ENCODE peak calls at places on chromosome 13, in six cellular contexts. One of them, this sample, is unnamed.

GRCh38 chr13:48431431-48431830 is 18.5 kb upstream of the LPAR6 start:
- DNase-seq in NCI-H2029 treated with DMSO at 0.1 percent for 48 hours: no peak
- DNase-seq in smooth muscle cell of the brain vasculature: no peak
- DNase-seq in iPS-NIHi11: no peak
- DNase-seq in sciatic nerve: no peak
- DNase-seq in breast epithelium: no peak
- DNase-seq in this sample: no peak

GRCh38 chr13:107865643-107866006 is 349.7 kb downstream of the LIG4 start:
- DNase-seq in NCI-H2029 treated with DMSO at 0.1 percent for 48 hours: no peak
- DNase-seq in breast epithelium: no peak
- DNase-seq in iPS-NIHi11: no peak
- DNase-seq in sciatic nerve: no peak
- DNase-seq in smooth muscle cell of the brain vasculature: no peak
- DNase-seq in this sample: no peak

GRCh38 chr13:19658192-19658591 is 24.7 kb downstream of the MPHOSPH8 start:
- DNase-seq in iPS-NIHi11: no peak
- DNase-seq in smooth muscle cell of the brain vasculature: no peak
- DNase-seq in breast epithelium: no peak
- DNase-seq in NCI-H2029 treated with DMSO at 0.1 percent for 48 hours: no peak
- DNase-seq in sciatic nerve: no peak
- DNase-seq in this sample: no peak

GRCh38 chr13:76383671-76384461 is 502.3 kb downstream of the KCTD12 start:
- DNase-seq in smooth muscle cell of the brain vasculature: peak; percentile 86
- DNase-seq in breast epithelium: no peak
- DNase-seq in iPS-NIHi11: no peak
- DNase-seq in NCI-H2029 treated with DMSO at 0.1 percent for 48 hours: peak; percentile 0
- DNase-seq in sciatic nerve: no peak
- DNase-seq in this sample: no peak

GRCh38 chr13:32804673-32805260 is 211.5 kb upstream of the KL start:
- DNase-seq in smooth muscle cell of the brain vasculature: no peak
- DNase-seq in iPS-NIHi11: no peak
- DNase-seq in NCI-H2029 treated with DMSO at 0.1 percent for 48 hours: no peak
- DNase-seq in breast epithelium: no peak
- DNase-seq in sciatic nerve: no peak
- DNase-seq in this sample: no peak

GRCh38 chr13:49348748-49349147 is 95.1 kb downstream of the CAB39L start:
- DNase-seq in NCI-H2029 treated with DMSO at 0.1 percent for 48 hours: no peak
- DNase-seq in iPS-NIHi11: peak; percentile 76
- DNase-seq in breast epithelium: no peak
- DNase-seq in smooth muscle cell of the brain vasculature: no peak
- DNase-seq in sciatic nerve: no peak
- DNase-seq in this sample: no peak

GRCh38 chr13:59274958-59275727 is 888.6 kb downstream of the DIAPH3 start:
- DNase-seq in iPS-NIHi11: no peak
- DNase-seq in sciatic nerve: no peak
- DNase-seq in smooth muscle cell of the brain vasculature: no peak
- DNase-seq in NCI-H2029 treated with DMSO at 0.1 percent for 48 hours: no peak
- DNase-seq in breast epithelium: no peak
- DNase-seq in this sample: no peak

GRCh38 chr13:50969691-50970090 is 60.1 kb downstream of the RNASEH2B start:
- DNase-seq in iPS-NIHi11: peak; percentile 68
- DNase-seq in breast epithelium: no peak
- DNase-seq in sciatic nerve: no peak
- DNase-seq in NCI-H2029 treated with DMSO at 0.1 percent for 48 hours: no peak
- DNase-seq in smooth muscle cell of the brain vasculature: no peak
- DNase-seq in this sample: peak; percentile 34

GRCh38 chr13:100269837-100270236 is 180.9 kb downstream of the PCCA start:
- DNase-seq in iPS-NIHi11: no peak
- DNase-seq in breast epithelium: no peak
- DNase-seq in NCI-H2029 treated with DMSO at 0.1 percent for 48 hours: no peak
- DNase-seq in smooth muscle cell of the brain vasculature: peak; percentile 65
- DNase-seq in sciatic nerve: peak; percentile 82
- DNase-seq in this sample: peak; percentile 75

GRCh38 chr13:110106726-110107125 is 200.2 kb downstream of the COL4A1 start:
- DNase-seq in iPS-NIHi11: no peak
- DNase-seq in smooth muscle cell of the brain vasculature: no peak
- DNase-seq in sciatic nerve: no peak
- DNase-seq in NCI-H2029 treated with DMSO at 0.1 percent for 48 hours: no peak
- DNase-seq in breast epithelium: no peak
- DNase-seq in this sample: no peak

GRCh38 chr13:84433024-84433423 is 550.8 kb upstream of the SLITRK1 start:
- DNase-seq in iPS-NIHi11: no peak
- DNase-seq in sciatic nerve: no peak
- DNase-seq in smooth muscle cell of the brain vasculature: no peak
- DNase-seq in NCI-H2029 treated with DMSO at 0.1 percent for 48 hours: no peak
- DNase-seq in breast epithelium: no peak
- DNase-seq in this sample: no peak

GRCh38 chr13:79659161-79659560 is 178.2 kb downstream of the NDFIP2 start:
- DNase-seq in smooth muscle cell of the brain vasculature: no peak
- DNase-seq in sciatic nerve: no peak
- DNase-seq in NCI-H2029 treated with DMSO at 0.1 percent for 48 hours: no peak
- DNase-seq in breast epithelium: no peak
- DNase-seq in iPS-NIHi11: peak; percentile 17
- DNase-seq in this sample: peak; percentile 92

GRCh38 chr13:20006206-20006605 is 47.7 kb downstream of the ZMYM2 start:
- DNase-seq in sciatic nerve: no peak
- DNase-seq in iPS-NIHi11: no peak
- DNase-seq in smooth muscle cell of the brain vasculature: no peak
- DNase-seq in breast epithelium: no peak
- DNase-seq in NCI-H2029 treated with DMSO at 0.1 percent for 48 hours: no peak
- DNase-seq in this sample: no peak

GRCh38 chr13:47723898-47724297 is 277.2 kb downstream of the SUCLA2 start:
- DNase-seq in sciatic nerve: no peak
- DNase-seq in breast epithelium: no peak
- DNase-seq in smooth muscle cell of the brain vasculature: no peak
- DNase-seq in NCI-H2029 treated with DMSO at 0.1 percent for 48 hours: no peak
- DNase-seq in iPS-NIHi11: peak; percentile 59
- DNase-seq in this sample: no peak

GRCh38 chr13:92719868-92720267 is 506.7 kb upstream of the GPC6 start:
- DNase-seq in NCI-H2029 treated with DMSO at 0.1 percent for 48 hours: peak; percentile 95
- DNase-seq in iPS-NIHi11: peak; percentile 29
- DNase-seq in sciatic nerve: no peak
- DNase-seq in breast epithelium: no peak
- DNase-seq in smooth muscle cell of the brain vasculature: peak; percentile 7
- DNase-seq in this sample: no peak

GRCh38 chr13:110529522-110530311 is 31.8 kb downstream of the RAB20 start:
- DNase-seq in iPS-NIHi11: no peak
- DNase-seq in smooth muscle cell of the brain vasculature: no peak
- DNase-seq in sciatic nerve: no peak
- DNase-seq in NCI-H2029 treated with DMSO at 0.1 percent for 48 hours: no peak
- DNase-seq in breast epithelium: no peak
- DNase-seq in this sample: no peak

GRCh38 chr13:99995503-99996176 is 14.1 kb downstream of the ZIC2 start:
- DNase-seq in breast epithelium: no peak
- DNase-seq in sciatic nerve: no peak
- DNase-seq in smooth muscle cell of the brain vasculature: no peak
- DNase-seq in NCI-H2029 treated with DMSO at 0.1 percent for 48 hours: no peak
- DNase-seq in iPS-NIHi11: no peak
- DNase-seq in this sample: peak; percentile 83

GRCh38 chr13:110340812-110341444 is 33.8 kb downstream of the COL4A2 start:
- DNase-seq in NCI-H2029 treated with DMSO at 0.1 percent for 48 hours: no peak
- DNase-seq in smooth muscle cell of the brain vasculature: no peak
- DNase-seq in iPS-NIHi11: no peak
- DNase-seq in sciatic nerve: peak; percentile 78
- DNase-seq in breast epithelium: no peak
- DNase-seq in this sample: peak; percentile 77